ENCODE peak calls at places on chromosome 17, in four cellular contexts. T is body of pancreas, Z is left ventricle myocardium inferior, P is glutamatergic neuron. E is an unnamed sample.

GRCh38 chr17:29929006-29929543 is 953 bp downstream of the SSH2 start:
- DNase-seq in P (peak), Z (no peak), T (peak), E (no peak)

GRCh38 chr17:2996208-2996855 is 67.1 kb downstream of the OR1D5 start:
- DNase-seq in Z (no peak), P (peak), T (peak), E (peak)

GRCh38 chr17:43456661-43457361 is 27.0 kb upstream of the DHX8 start:
- DNase-seq in Z (no peak), P (peak), T (peak), E (no peak)

GRCh38 chr17:77709594-77709993 is 248.9 kb upstream of the TNRC6C start:
- DNase-seq in P (no peak), T (no peak), Z (no peak), E (no peak)

GRCh38 chr17:76199466-76199865 is 40.8 kb downstream of the RNF157 start:
- DNase-seq in P (no peak), Z (no peak), T (no peak), E (no peak)

GRCh38 chr17:34562387-34562786 is 17.0 kb upstream of the TMEM132E start:
- DNase-seq in T (no peak), Z (no peak), P (no peak), E (no peak)

GRCh38 chr17:77999413-78000173 is 41.1 kb downstream of the TNRC6C start:
- DNase-seq in P (no peak), Z (no peak), T (no peak), E (no peak)

GRCh38 chr17:70168979-70169706 is at the start of gene KCNJ2:
- DNase-seq in T (peak), Z (peak), P (peak), E (no peak)

GRCh38 chr17:61560071-61560470 is 30.9 kb downstream of the NACA2 start:
- DNase-seq in T (no peak), P (no peak), Z (no peak), E (no peak)

GRCh38 chr17:61555127-61555531 is 35.9 kb downstream of the NACA2 start:
- DNase-seq in Z (no peak), T (no peak), P (no peak), E (no peak)

GRCh38 chr17:61561354-61561753 is 29.7 kb downstream of the NACA2 start:
- DNase-seq in Z (no peak), P (no peak), T (no peak), E (no peak)

GRCh38 chr17:61554209-61554608 is 36.8 kb downstream of the NACA2 start:
- DNase-seq in T (no peak), P (no peak), Z (no peak), E (no peak)

GRCh38 chr17:61556224-61557188 is 34.5 kb downstream of the NACA2 start:
- DNase-seq in T (no peak), P (no peak), Z (no peak), E (no peak)
- TF ChIP-seq CTCF in T (no peak), P (no peak), Z (no peak), E (no peak)

GRCh38 chr17:58517378-58517927 is 3.0 kb upstream of the MTMR4 start:
- DNase-seq in T (no peak), P (no peak), Z (no peak), E (no peak)

GRCh38 chr17:58516644-58517377 is 2.4 kb upstream of the MTMR4 start:
- DNase-seq in Z (no peak), P (no peak), T (no peak), E (no peak)

GRCh38 chr17:58517928-58518609 is 3.6 kb upstream of the MTMR4 start:
- DNase-seq in T (peak), Z (peak), P (peak), E (peak)

GRCh38 chr17:58521680-58522079 is 7.2 kb upstream of the MTMR4 start:
- DNase-seq in T (no peak), Z (no peak), P (no peak), E (no peak)

DNA sequence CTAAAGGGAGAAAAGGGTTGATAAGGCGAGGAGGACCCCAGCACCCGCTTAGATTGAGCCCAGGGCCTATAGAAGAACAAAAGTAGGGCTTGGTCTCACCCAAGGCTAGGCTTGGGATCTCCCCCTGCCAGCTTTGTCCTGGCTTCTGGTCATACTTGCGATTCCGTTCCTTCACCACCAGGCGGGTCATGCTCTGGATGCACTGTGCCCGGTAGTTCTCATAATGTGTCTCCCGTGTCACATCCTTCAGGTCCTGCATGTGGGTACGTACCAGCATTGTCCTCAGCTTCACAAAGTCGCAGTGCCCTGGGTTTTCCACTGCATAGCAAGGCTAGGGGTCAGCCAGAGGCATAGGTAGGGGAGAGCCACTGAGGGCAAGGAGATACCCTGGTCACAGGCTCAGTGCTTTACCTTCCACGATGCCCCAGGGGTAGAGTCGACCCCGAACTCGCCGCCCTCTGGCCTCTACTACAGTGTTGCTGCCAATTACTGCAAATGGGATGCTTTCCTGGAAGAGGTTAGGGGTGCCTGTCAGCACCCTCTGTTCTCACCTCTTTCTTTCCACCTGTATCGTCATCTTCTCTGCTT is 6.5 kb upstream of the MTMR4 start:
- DNase-seq in Z (no peak), T (no peak), P (peak), E (no peak)
- TF ChIP-seq CTCF in Z (peak), T (no peak), P (peak), E (peak)

GRCh38 chr17:59387351-59388069 is 56.1 kb downstream of the YPEL2 start:
- DNase-seq in P (peak), T (no peak), Z (no peak), E (no peak)
- TF ChIP-seq CTCF in P (no peak), T (no peak), Z (no peak), E (peak)

GRCh38 chr17:81702934-81703746 is at the start of gene MRPL12:
- DNase-seq in T (peak), P (peak), Z (peak), E (no peak)
- TF ChIP-seq CTCF in T (peak), P (peak), Z (no peak), E (peak)